ENCODE peak calls at places on chromosome 12, in seven cellular contexts. One of them, this sample, is unnamed.

GRCh38 chr12:68236421-68237059 is 10.9 kb upstream of the IL26 start:
- DNase-seq in HCT116: no peak
- DNase-seq in A549: peak
- DNase-seq in GM12892: no peak
- DNase-seq in right lobe of liver: peak
- DNase-seq in IMR-90: no peak
- DNase-seq in heart left ventricle: no peak
- DNase-seq in this sample: no peak

GRCh38 chr12:10540776-10541205 is 35.1 kb downstream of the EIF2S3B start:
- DNase-seq in IMR-90: no peak
- DNase-seq in right lobe of liver: no peak
- DNase-seq in GM12892: no peak
- DNase-seq in A549: no peak
- DNase-seq in HCT116: no peak
- DNase-seq in heart left ventricle: no peak
- DNase-seq in this sample: no peak

GRCh38 chr12:121107681-121108080 is 25.0 kb upstream of the P2RX7 start:
- DNase-seq in heart left ventricle: no peak
- DNase-seq in HCT116: no peak
- DNase-seq in GM12892: no peak
- DNase-seq in IMR-90: peak
- DNase-seq in right lobe of liver: no peak
- DNase-seq in A549: no peak
- DNase-seq in this sample: no peak

GRCh38 chr12:55929306-55929791 is 1.6 kb upstream of the DGKA start:
- DNase-seq in IMR-90: no peak
- DNase-seq in right lobe of liver: no peak
- DNase-seq in GM12892: peak
- DNase-seq in HCT116: no peak
- DNase-seq in A549: no peak
- DNase-seq in heart left ventricle: peak
- DNase-seq in this sample: no peak

GRCh38 chr12:7175493-7175892 is 14.0 kb upstream of the PEX5 start:
- DNase-seq in IMR-90: peak
- DNase-seq in HCT116: no peak
- DNase-seq in GM12892: no peak
- DNase-seq in right lobe of liver: no peak
- DNase-seq in heart left ventricle: no peak
- DNase-seq in A549: no peak
- DNase-seq in this sample: no peak

GRCh38 chr12:81300454-81300853 is 222.6 kb downstream of the ACSS3 start:
- DNase-seq in GM12892: no peak
- DNase-seq in IMR-90: no peak
- DNase-seq in right lobe of liver: no peak
- DNase-seq in A549: no peak
- DNase-seq in HCT116: no peak
- DNase-seq in heart left ventricle: no peak
- DNase-seq in this sample: no peak

GRCh38 chr12:81128930-81129554 is 51.2 kb downstream of the ACSS3 start:
- DNase-seq in IMR-90: peak
- DNase-seq in A549: peak
- DNase-seq in HCT116: peak
- DNase-seq in right lobe of liver: peak
- DNase-seq in heart left ventricle: no peak
- DNase-seq in GM12892: no peak
- DNase-seq in this sample: peak

GRCh38 chr12:123269980-123270379 is 1.7 kb downstream of the CDK2AP1 start:
- DNase-seq in right lobe of liver: no peak
- DNase-seq in heart left ventricle: no peak
- DNase-seq in A549: no peak
- DNase-seq in HCT116: no peak
- DNase-seq in GM12892: no peak
- DNase-seq in IMR-90: no peak
- DNase-seq in this sample: peak

GRCh38 chr12:19994970-19995369 is 373.4 kb upstream of the PDE3A start:
- DNase-seq in right lobe of liver: no peak
- DNase-seq in IMR-90: no peak
- DNase-seq in GM12892: no peak
- DNase-seq in A549: no peak
- DNase-seq in heart left ventricle: no peak
- DNase-seq in HCT116: no peak
- DNase-seq in this sample: no peak

GRCh38 chr12:57511588-57512325 is 8.6 kb downstream of the DDIT3 start:
- DNase-seq in heart left ventricle: no peak
- DNase-seq in IMR-90: no peak
- DNase-seq in right lobe of liver: no peak
- DNase-seq in GM12892: no peak
- DNase-seq in A549: no peak
- DNase-seq in HCT116: no peak
- DNase-seq in this sample: no peak

GRCh38 chr12:24901975-24902461 is 46.9 kb downstream of the BCAT1 start:
- DNase-seq in A549: no peak
- DNase-seq in GM12892: no peak
- DNase-seq in HCT116: no peak
- DNase-seq in heart left ventricle: no peak
- DNase-seq in right lobe of liver: no peak
- DNase-seq in IMR-90: no peak
- DNase-seq in this sample: no peak
- TF ChIP-seq POLR2A in A549: no peak
- TF ChIP-seq POLR2A in GM12892: no peak
- TF ChIP-seq POLR2A in HCT116: no peak
- TF ChIP-seq POLR2A in heart left ventricle: no peak
- TF ChIP-seq POLR2A in right lobe of liver: no peak
- TF ChIP-seq POLR2A in IMR-90: no peak
- TF ChIP-seq POLR2A in this sample: no peak

GRCh38 chr12:103050273-103050672 is 92.8 kb downstream of the ASCL1 start:
- DNase-seq in GM12892: no peak
- DNase-seq in heart left ventricle: no peak
- DNase-seq in right lobe of liver: no peak
- DNase-seq in A549: no peak
- DNase-seq in HCT116: no peak
- DNase-seq in IMR-90: no peak
- DNase-seq in this sample: no peak
- TF ChIP-seq POLR2A in GM12892: no peak
- TF ChIP-seq POLR2A in heart left ventricle: no peak
- TF ChIP-seq POLR2A in right lobe of liver: no peak
- TF ChIP-seq POLR2A in A549: no peak
- TF ChIP-seq POLR2A in HCT116: no peak
- TF ChIP-seq POLR2A in IMR-90: no peak
- TF ChIP-seq POLR2A in this sample: no peak

DNA sequence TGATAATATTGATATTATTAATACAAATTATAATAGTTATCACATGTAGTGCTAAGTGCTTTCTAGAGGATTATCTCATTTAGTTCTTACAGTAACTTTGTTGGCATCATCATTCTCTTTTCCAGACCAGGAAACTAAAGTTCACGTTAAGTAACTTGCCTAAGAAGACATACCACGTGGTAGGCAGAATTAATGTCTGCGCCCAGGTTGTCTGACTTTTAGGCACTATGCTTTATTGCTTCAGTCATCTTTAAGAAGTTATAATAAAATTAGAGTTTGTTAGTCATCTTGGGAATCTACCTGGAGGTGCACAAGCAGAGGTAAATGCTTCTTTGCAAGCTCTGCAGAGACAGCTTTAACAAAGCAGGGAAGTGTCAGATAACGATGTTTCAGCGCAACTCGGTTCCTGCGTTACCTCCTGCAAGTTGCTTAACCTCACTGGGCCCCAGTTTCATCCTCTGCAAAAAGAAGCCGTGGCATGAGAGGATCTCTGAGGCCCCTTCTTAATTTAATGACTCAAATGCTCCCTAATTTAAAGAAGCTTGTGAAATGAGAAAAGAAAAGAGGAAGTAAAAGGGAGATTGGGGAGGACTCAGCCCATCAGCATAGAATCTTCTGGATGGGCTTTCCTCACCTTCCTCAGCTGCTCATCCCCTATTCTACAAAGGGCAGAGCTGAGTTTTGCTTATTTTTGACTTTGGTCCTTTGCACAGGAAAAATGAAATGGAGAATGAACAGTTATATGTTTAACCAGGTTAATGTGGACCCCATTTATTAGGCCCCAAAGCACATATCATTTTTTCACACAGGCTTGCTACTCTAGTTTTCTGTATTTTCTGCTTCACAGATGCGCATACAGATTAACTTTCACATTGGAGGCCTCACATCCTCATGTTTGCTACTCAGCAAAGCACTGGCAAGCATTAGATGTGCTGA is 5.3 kb downstream of the ARHGDIB start:
- DNase-seq in GM12892: no peak
- DNase-seq in IMR-90: no peak
- DNase-seq in heart left ventricle: no peak
- DNase-seq in HCT116: no peak
- DNase-seq in A549: no peak
- DNase-seq in right lobe of liver: no peak
- DNase-seq in this sample: no peak
- TF ChIP-seq POLR2A in GM12892: peak
- TF ChIP-seq POLR2A in IMR-90: no peak
- TF ChIP-seq POLR2A in heart left ventricle: no peak
- TF ChIP-seq POLR2A in HCT116: no peak
- TF ChIP-seq POLR2A in A549: no peak
- TF ChIP-seq POLR2A in right lobe of liver: no peak
- TF ChIP-seq POLR2A in this sample: no peak

GRCh38 chr12:40105265-40105514 is 691 bp downstream of the SLC2A13 start:
- DNase-seq in right lobe of liver: peak
- DNase-seq in heart left ventricle: no peak
- DNase-seq in A549: no peak
- DNase-seq in IMR-90: no peak
- DNase-seq in GM12892: no peak
- DNase-seq in HCT116: no peak
- DNase-seq in this sample: no peak

GRCh38 chr12:40106655-40107054 is 774 bp upstream of the SLC2A13 start:
- DNase-seq in GM12892: no peak
- DNase-seq in A549: no peak
- DNase-seq in heart left ventricle: no peak
- DNase-seq in HCT116: no peak
- DNase-seq in right lobe of liver: no peak
- DNase-seq in IMR-90: no peak
- DNase-seq in this sample: no peak

GRCh38 chr12:40104461-40105264 is 1.2 kb downstream of the SLC2A13 start:
- DNase-seq in right lobe of liver: no peak
- DNase-seq in HCT116: no peak
- DNase-seq in GM12892: peak
- DNase-seq in IMR-90: peak
- DNase-seq in A549: peak
- DNase-seq in heart left ventricle: peak
- DNase-seq in this sample: no peak

GRCh38 chr12:40106202-40106533 is 287 bp upstream of the SLC2A13 start:
- DNase-seq in GM12892: no peak
- DNase-seq in heart left ventricle: no peak
- DNase-seq in IMR-90: no peak
- DNase-seq in HCT116: no peak
- DNase-seq in A549: no peak
- DNase-seq in right lobe of liver: no peak
- DNase-seq in this sample: no peak

GRCh38 chr12:40105515-40106201 is at the start of gene SLC2A13:
- DNase-seq in A549: peak
- DNase-seq in heart left ventricle: peak
- DNase-seq in GM12892: peak
- DNase-seq in right lobe of liver: peak
- DNase-seq in IMR-90: peak
- DNase-seq in HCT116: peak
- DNase-seq in this sample: peak
- TF ChIP-seq POLR2A in A549: peak
- TF ChIP-seq POLR2A in heart left ventricle: peak
- TF ChIP-seq POLR2A in GM12892: no peak
- TF ChIP-seq POLR2A in right lobe of liver: peak
- TF ChIP-seq POLR2A in IMR-90: peak
- TF ChIP-seq POLR2A in HCT116: no peak
- TF ChIP-seq POLR2A in this sample: peak

DNA sequence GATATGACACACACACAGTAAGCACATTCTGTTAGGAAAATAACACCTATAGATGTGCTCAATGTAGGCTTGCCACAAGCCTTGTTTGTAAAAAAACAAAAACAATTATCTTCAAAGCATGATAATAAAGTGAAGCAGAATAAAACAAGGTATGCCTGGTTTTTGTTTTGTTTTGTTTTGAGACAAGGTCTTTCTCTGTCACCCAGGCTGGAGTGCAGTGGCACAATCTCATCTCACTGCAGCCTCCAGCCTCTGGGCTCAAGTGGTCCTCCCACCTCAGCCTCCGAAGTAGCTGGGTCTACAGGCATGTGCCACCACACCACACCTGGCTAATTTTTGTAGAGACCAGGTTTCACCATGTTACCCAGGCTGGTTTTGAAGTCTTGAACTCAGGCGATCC is 52.4 kb upstream of the MON2 start:
- DNase-seq in heart left ventricle: no peak
- DNase-seq in HCT116: no peak
- DNase-seq in A549: no peak
- DNase-seq in right lobe of liver: no peak
- DNase-seq in IMR-90: no peak
- DNase-seq in GM12892: no peak
- DNase-seq in this sample: no peak
- TF ChIP-seq POLR2A in heart left ventricle: no peak
- TF ChIP-seq POLR2A in HCT116: no peak
- TF ChIP-seq POLR2A in A549: no peak
- TF ChIP-seq POLR2A in right lobe of liver: no peak
- TF ChIP-seq POLR2A in IMR-90: no peak
- TF ChIP-seq POLR2A in GM12892: no peak
- TF ChIP-seq POLR2A in this sample: no peak

DNA sequence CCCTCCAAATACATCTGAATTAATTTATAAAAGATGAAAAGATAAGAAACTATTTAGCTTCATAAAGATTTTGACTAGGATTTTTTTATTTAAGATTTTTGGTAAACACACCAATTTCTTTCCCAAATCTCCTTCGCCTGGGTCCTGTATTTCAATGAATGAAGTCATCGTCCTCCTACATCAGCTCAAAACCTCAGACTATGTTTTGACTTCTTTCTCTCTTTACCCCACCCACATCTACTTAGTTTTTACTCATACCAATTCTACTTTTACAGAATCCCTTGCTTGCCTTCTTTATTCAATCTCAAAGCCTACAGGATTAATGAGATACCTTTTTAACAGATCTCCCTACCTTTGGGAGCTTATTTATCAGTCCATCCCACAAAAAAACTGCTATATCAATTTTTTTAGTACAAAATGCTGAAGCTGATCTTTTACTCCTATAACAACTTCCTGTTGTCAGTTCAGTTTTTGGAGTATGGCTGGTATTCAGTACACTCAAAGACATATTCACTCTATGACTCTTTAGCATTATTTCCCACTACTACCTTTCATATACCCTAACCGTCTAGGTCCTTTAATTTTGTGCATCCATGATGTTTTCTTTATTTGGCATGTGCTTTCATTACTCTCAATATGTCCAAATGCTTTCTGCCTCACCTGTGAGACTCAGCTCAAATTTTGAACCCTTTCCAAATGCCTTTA is 18.7 kb upstream of the CCDC91 start:
- DNase-seq in heart left ventricle: no peak
- DNase-seq in HCT116: no peak
- DNase-seq in IMR-90: no peak
- DNase-seq in A549: no peak
- DNase-seq in GM12892: no peak
- DNase-seq in right lobe of liver: no peak
- DNase-seq in this sample: no peak
- TF ChIP-seq POLR2A in heart left ventricle: no peak
- TF ChIP-seq POLR2A in HCT116: no peak
- TF ChIP-seq POLR2A in IMR-90: no peak
- TF ChIP-seq POLR2A in A549: no peak
- TF ChIP-seq POLR2A in GM12892: no peak
- TF ChIP-seq POLR2A in right lobe of liver: no peak
- TF ChIP-seq POLR2A in this sample: no peak

This sample was measured in H54.